ENCODE peak calls at places on chromosomes 16 and 17, in five cellular contexts. U is NCI-H1417 treated with DMSO at 0.1 percent for 48 hours, D is frontal cortex, P is epithelial cell of prostate, Z is amniotic stem cell. L is an unnamed sample.

GRCh38 chr17:3911271-3912053 is 4.8 kb downstream of the P2RX1 start:
- DNase-seq in U (no peak), D (no peak), P (no peak), Z (no peak), L (no peak)

GRCh38 chr17:48610282-48611211 is at the start of gene HOXB7:
- DNase-seq in U (no peak), D (peak), P (no peak), Z (no peak), L (no peak)

GRCh38 chr17:73211745-73212144 is 18.9 kb downstream of the COG1 start:
- DNase-seq in U (no peak), D (no peak), P (no peak), Z (no peak), L (peak)

GRCh38 chr17:71330099-71330375 is 790.8 kb upstream of the SOX9 start:
- DNase-seq in U (no peak), D (no peak), P (no peak), Z (no peak), L (no peak)

GRCh38 chr16:25494292-25494691 is 197.5 kb upstream of the HS3ST4 start:
- DNase-seq in U (no peak), D (no peak), P (no peak), Z (no peak), L (no peak)

GRCh38 chr16:16025214-16025968 is 76.0 kb downstream of the ABCC1 start:
- DNase-seq in U (no peak), D (no peak), P (no peak), Z (peak), L (peak)

GRCh38 chr16:54135361-54136275 is 151.0 kb downstream of the IRX3 start:
- DNase-seq in U (no peak), D (no peak), P (no peak), Z (peak), L (peak)

GRCh38 chr17:6853764-6854442 is 22.4 kb upstream of the TEKT1 start:
- DNase-seq in U (no peak), D (no peak), P (no peak), Z (no peak), L (no peak)

GRCh38 chr17:45247429-45248131 is 14.3 kb downstream of the SPATA32 start:
- DNase-seq in U (peak), D (peak), P (peak), Z (peak), L (no peak)

GRCh38 chr16:54027126-54027922 is 259.3 kb downstream of the IRX3 start:
- DNase-seq in U (no peak), D (no peak), P (peak), Z (peak), L (no peak)

GRCh38 chr17:40472733-40473452 is 28.5 kb downstream of the TNS4 start:
- DNase-seq in U (no peak), D (no peak), P (no peak), Z (no peak), L (no peak)

GRCh38 chr17:6100146-6100545 is 30.0 kb downstream of the WSCD1 start:
- DNase-seq in U (no peak), D (no peak), P (no peak), Z (no peak), L (no peak)

GRCh38 chr17:6668727-6669425 is 17.3 kb downstream of the C17orf100 start:
- DNase-seq in U (no peak), D (no peak), P (peak), Z (no peak), L (no peak)

GRCh38 chr17:79799174-79799537 is 2.3 kb upstream of the CBX8 start:
- DNase-seq in U (no peak), D (no peak), P (no peak), Z (no peak), L (no peak)

GRCh38 chr17:48625502-48626201 is 506 bp downstream of the HOXB9 start:
- DNase-seq in U (no peak), D (no peak), P (no peak), Z (no peak), L (no peak)

GRCh38 chr17:63381101-63381729 is 64.9 kb downstream of the CYB561 start:
- DNase-seq in U (no peak), D (no peak), P (no peak), Z (no peak), L (no peak)

GRCh38 chr17:67478266-67479118 is 101.4 kb downstream of the PITPNC1 start:
- DNase-seq in U (no peak), D (no peak), P (no peak), Z (no peak), L (no peak)

GRCh38 chr17:78933025-78933958 is 8.1 kb upstream of the TIMP2 start:
- DNase-seq in U (no peak), D (peak), P (peak), Z (peak), L (peak)

GRCh38 chr17:39677581-39678339 is 9.5 kb downstream of the PNMT start:
- DNase-seq in U (no peak), D (no peak), P (no peak), Z (no peak), L (no peak)

GRCh38 chr16:77306050-77306616 is 106.9 kb downstream of the SYCE1L start:
- DNase-seq in U (no peak), D (no peak), P (no peak), Z (no peak), L (no peak)

GRCh38 chr16:88469615-88470395 is 16.7 kb downstream of the ZFPM1 start:
- DNase-seq in U (no peak), D (no peak), P (no peak), Z (no peak), L (no peak)

GRCh38 chr16:9251026-9251425 is 159.6 kb downstream of the HAPSTR1 start:
- DNase-seq in U (no peak), D (no peak), P (no peak), Z (no peak), L (no peak)

GRCh38 chr17:4900231-4901107 is 1.1 kb downstream of the C17orf107 start:
- DNase-seq in U (no peak), D (peak), P (no peak), Z (no peak), L (peak)

GRCh38 chr17:41211845-41212466 is 14.5 kb upstream of the KRTAP9-2 start:
- DNase-seq in U (no peak), D (no peak), P (peak), Z (peak), L (no peak)

GRCh38 chr16:11075163-11075562 is 130.8 kb downstream of the CLEC16A start:
- DNase-seq in U (no peak), D (no peak), P (no peak), Z (no peak), L (no peak)

GRCh38 chr17:57236686-57237299 is 19.5 kb upstream of the MSI2 start:
- DNase-seq in U (no peak), D (no peak), P (no peak), Z (no peak), L (no peak)

GRCh38 chr16:87600246-87600645 is 2.1 kb upstream of the JPH3 start:
- DNase-seq in U (no peak), D (no peak), P (no peak), Z (no peak), L (no peak)

GRCh38 chr16:47492428-47493357 is 31.6 kb downstream of the PHKB start:
- DNase-seq in U (no peak), D (peak), P (no peak), Z (no peak), L (peak)

GRCh38 chr17:56570199-56570598 is 23.3 kb upstream of the NOG start:
- DNase-seq in U (no peak), D (no peak), P (no peak), Z (no peak), L (no peak)

GRCh38 chr17:32491371-32492280 is 4.8 kb downstream of the CDK5R1 start:
- DNase-seq in U (no peak), D (no peak), P (no peak), Z (no peak), L (no peak)

GRCh38 chr16:81071816-81072215 is 5.2 kb downstream of the C16orf46 start:
- DNase-seq in U (no peak), D (no peak), P (peak), Z (no peak), L (no peak)

GRCh38 chr16:10040136-10041080 is 141.8 kb downstream of the GRIN2A start:
- DNase-seq in U (no peak), D (no peak), P (no peak), Z (no peak), L (no peak)

GRCh38 chr17:15284537-15284936 is 19.4 kb upstream of the PMP22 start:
- DNase-seq in U (no peak), D (no peak), P (no peak), Z (no peak), L (no peak)

GRCh38 chr16:13139661-13140241 is 238.4 kb downstream of the SHISA9 start:
- DNase-seq in U (no peak), D (no peak), P (no peak), Z (no peak), L (no peak)

L was measured in dermis microvascular lymphatic vessel endothelial cell.